ENCODE peak calls at places on chromosomes 3 and 15, in nine cellular contexts. N is activated naive CD4-positive, alpha-beta T cell; S is Daoy; B is Caco-2; X is ovary; U is stimulated activated CD4-positive, alpha-beta T cell treated with anti-CD3 and anti-CD28 coated beads, Interleukin-15, amount 100 ng/mL, for 1 hour; M is cerebellar cortex; E is GM04503; C is activated naive CD8-positive, alpha-beta T cell treated with anti-CD3 and anti-CD28 coated beads, Interleukin-2, amount 50 U/mL, for 24 hours. O is an unnamed sample.

GRCh38 chr3:42035816-42036482 is 55.2 kb upstream of the TRAK1 start:
- DNase-seq in N (no peak), S (no peak), B (no peak), X (no peak), U (no peak), M (no peak), E (no peak), C (no peak), O (no peak)

GRCh38 chr3:40281995-40282394 is 27.5 kb upstream of the EIF1B start:
- DNase-seq in N (no peak), S (no peak), B (no peak), X (no peak), U (no peak), M (no peak), E (no peak), C (no peak), O (no peak)

GRCh38 chr3:132135628-132136333 is 101.0 kb upstream of the CPNE4 start:
- DNase-seq in N (no peak), S (peak), B (no peak), X (no peak), U (no peak), M (no peak), E (peak), C (no peak), O (no peak)

GRCh38 chr3:157487339-157487738 is 15.9 kb downstream of the VEPH1 start:
- DNase-seq in N (no peak), S (no peak), B (no peak), X (no peak), U (no peak), M (no peak), E (no peak), C (no peak), O (no peak)

GRCh38 chr3:187748050-187748481 is 2.8 kb upstream of the BCL6 start:
- DNase-seq in N (peak), S (peak), B (peak), X (peak), U (peak), M (peak), E (no peak), C (peak), O (peak)

GRCh38 chr3:41174703-41174964 is 24.7 kb upstream of the CTNNB1 start:
- DNase-seq in N (no peak), S (no peak), B (no peak), X (no peak), U (no peak), M (no peak), E (no peak), C (no peak), O (no peak)

GRCh38 chr15:99704444-99704838 is 28.8 kb downstream of the LYSMD4 start:
- DNase-seq in N (no peak), S (peak), B (no peak), X (peak), U (no peak), M (peak), E (peak), C (no peak), O (peak)

GRCh38 chr3:152255290-152255689 is 13.4 kb upstream of the MBNL1 start:
- DNase-seq in N (no peak), S (no peak), B (no peak), X (no peak), U (no peak), M (no peak), E (no peak), C (no peak), O (no peak)

GRCh38 chr3:79410136-79410535 is 357.7 kb downstream of the ROBO1 start:
- DNase-seq in N (no peak), S (no peak), B (no peak), X (no peak), U (no peak), M (no peak), E (no peak), C (no peak), O (no peak)

GRCh38 chr3:105611304-105612192 is 244.8 kb downstream of the ALCAM start:
- DNase-seq in N (no peak), S (no peak), B (no peak), X (no peak), U (no peak), M (no peak), E (no peak), C (no peak), O (no peak)

GRCh38 chr3:51819709-51820406 is 40.8 kb upstream of the IQCF6 start:
- DNase-seq in N (no peak), S (peak), B (no peak), X (no peak), U (no peak), M (peak), E (no peak), C (peak), O (peak)

GRCh38 chr3:59831394-59831793 is 781.6 kb upstream of the CFAP20DC start:
- DNase-seq in N (no peak), S (no peak), B (no peak), X (no peak), U (no peak), M (no peak), E (no peak), C (no peak), O (no peak)

GRCh38 chr3:194231840-194232832 is 96.2 kb downstream of the HES1 start:
- DNase-seq in N (no peak), S (no peak), B (no peak), X (no peak), U (no peak), M (no peak), E (no peak), C (no peak), O (no peak)

GRCh38 chr15:32956006-32956405 is 238.2 kb downstream of the GREM1 start:
- DNase-seq in N (no peak), S (peak), B (no peak), X (no peak), U (no peak), M (peak), E (peak), C (no peak), O (peak)

GRCh38 chr15:101523560-101523940 is 34.0 kb upstream of the PCSK6 start:
- DNase-seq in N (no peak), S (no peak), B (no peak), X (no peak), U (no peak), M (no peak), E (no peak), C (no peak), O (no peak)

GRCh38 chr3:53328750-53329149 is 18.6 kb downstream of the DCP1A start:
- DNase-seq in N (no peak), S (no peak), B (no peak), X (no peak), U (no peak), M (no peak), E (no peak), C (no peak), O (no peak)

GRCh38 chr3:194261581-194262063 is 89.5 kb downstream of the CPN2 start:
- DNase-seq in N (no peak), S (no peak), B (no peak), X (peak), U (no peak), M (no peak), E (no peak), C (no peak), O (no peak)

GRCh38 chr15:91909574-91909973 is 56.1 kb downstream of the SLCO3A1 start:
- DNase-seq in N (no peak), S (no peak), B (no peak), X (no peak), U (no peak), M (no peak), E (no peak), C (no peak), O (no peak)

GRCh38 chr15:66386204-66387123 is at the start of gene MAP2K1:
- DNase-seq in N (peak), S (peak), B (peak), X (peak), U (peak), M (peak), E (peak), C (peak), O (peak)

GRCh38 chr3:188446014-188446413 is 292.1 kb downstream of the LPP start:
- DNase-seq in N (no peak), S (no peak), B (no peak), X (no peak), U (no peak), M (no peak), E (no peak), C (no peak), O (no peak)

GRCh38 chr3:70885636-70886035 is 573.2 kb upstream of the MDFIC2 start:
- DNase-seq in N (no peak), S (no peak), B (peak), X (no peak), U (no peak), M (no peak), E (no peak), C (no peak), O (no peak)

GRCh38 chr3:14483286-14483685 is 56.9 kb downstream of the GRIP2 start:
- DNase-seq in N (no peak), S (no peak), B (no peak), X (no peak), U (no peak), M (no peak), E (no peak), C (no peak), O (no peak)

GRCh38 chr3:60839242-60839641 is 412.0 kb downstream of the FHIT start:
- DNase-seq in N (no peak), S (no peak), B (no peak), X (no peak), U (no peak), M (peak), E (no peak), C (no peak), O (no peak)

GRCh38 chr3:133459400-133459799 is 59.5 kb downstream of the BFSP2 start:
- DNase-seq in N (no peak), S (no peak), B (no peak), X (no peak), U (no peak), M (no peak), E (no peak), C (no peak), O (no peak)

GRCh38 chr15:70474367-70474681 is 289.0 kb downstream of the UACA start:
- DNase-seq in N (no peak), S (peak), B (no peak), X (no peak), U (no peak), M (no peak), E (no peak), C (no peak), O (no peak)